ENCODE peak calls at places on chromosome 1, in six cellular contexts. H is cardiac muscle cell, C is fibroblast of pulmonary artery, T is SK-MEL-5, N is endothelial cell, Y is right cardiac atrium. M is an unnamed sample.

GRCh38 chr1:66685265-66685664 is 67.0 kb upstream of the DYNLT5 start:
- DNase-seq in N (no peak), C (no peak), Y (no peak), H (no peak), T (no peak), M (peak; percentile 43)

GRCh38 chr1:213014642-213015041 is 1.0 kb downstream of the ANGEL2 start:
- DNase-seq in C (peak; percentile 36), N (no peak), H (peak; percentile 45), Y (no peak), T (peak; percentile 4), M (no peak)

GRCh38 chr1:110508038-110508437 is 10.9 kb downstream of the KCNA10 start:
- DNase-seq in N (peak; percentile 18), T (no peak), H (peak; percentile 48), C (peak; percentile 14), Y (peak; percentile 59), M (no peak)

GRCh38 chr1:70061229-70061628 is 144.2 kb downstream of the LRRC40 start:
- DNase-seq in Y (no peak), H (no peak), N (no peak), T (no peak), C (no peak), M (no peak)

GRCh38 chr1:235702412-235702811 is 52.8 kb upstream of the GNG4 start:
- DNase-seq in T (no peak), N (no peak), H (no peak), C (no peak), Y (no peak), M (no peak)

GRCh38 chr1:201149400-201149799 is 4.9 kb downstream of the TMEM9 start:
- DNase-seq in Y (no peak), C (peak; percentile 55), T (peak; percentile 63), H (peak; percentile 49), N (no peak), M (no peak)

GRCh38 chr1:200037904-200038644 is 10.6 kb downstream of the NR5A2 start:
- DNase-seq in N (no peak), Y (no peak), C (no peak), H (no peak), T (no peak), M (no peak)

GRCh38 chr1:68120136-68120791 is 69.8 kb upstream of the DIRAS3 start:
- DNase-seq in H (peak; percentile 89), C (peak; percentile 90), T (peak; percentile 74), Y (no peak), N (peak; percentile 74), M (no peak)

GRCh38 chr1:34777519-34778321 is 3.3 kb upstream of the GJB3 start:
- DNase-seq in N (no peak), Y (no peak), T (no peak), H (no peak), C (no peak), M (no peak)

GRCh38 chr1:118947790-118948189 is 40.4 kb downstream of the TBX15 start:
- DNase-seq in N (no peak), T (peak; percentile 12), C (peak; percentile 46), H (peak; percentile 66), Y (no peak), M (no peak)

GRCh38 chr1:171220551-171221175 is 27.6 kb upstream of the FMO1 start:
- DNase-seq in Y (peak; percentile 19), H (peak; percentile 88), N (peak; percentile 50), T (no peak), C (peak; percentile 69), M (no peak)

GRCh38 chr1:155207578-155208405 is at the start of gene THBS3:
- DNase-seq in C (peak; percentile 46), N (no peak), T (no peak), H (peak; percentile 50), Y (peak; percentile 75), M (no peak)

GRCh38 chr1:58869638-58870297 is 85.9 kb upstream of the JUN start:
- DNase-seq in C (no peak), N (no peak), Y (no peak), H (no peak), T (no peak), M (no peak)

GRCh38 chr1:58704616-58705021 is 4.8 kb upstream of the MYSM1 start:
- DNase-seq in Y (no peak), N (no peak), T (no peak), H (no peak), C (no peak), M (no peak)

GRCh38 chr1:246497331-246497915 is 9.7 kb downstream of the SMYD3 start:
- DNase-seq in N (peak; percentile 26), Y (no peak), H (peak; percentile 83), C (peak; percentile 87), T (peak; percentile 81), M (no peak)

GRCh38 chr1:109906160-109906838 is 4.3 kb upstream of the CSF1 start:
- DNase-seq in H (no peak), T (no peak), N (no peak), Y (no peak), C (no peak), M (no peak)

GRCh38 chr1:66399888-66400529 is 133.9 kb upstream of the SGIP1 start:
- DNase-seq in T (no peak), Y (no peak), C (no peak), N (no peak), H (no peak), M (no peak)

GRCh38 chr1:20604678-20605077 is 15.8 kb downstream of the CDA start:
- DNase-seq in Y (no peak), N (no peak), H (no peak), C (no peak), T (no peak), M (no peak)

GRCh38 chr1:86018311-86018923 is 138.2 kb downstream of the COL24A1 start:
- DNase-seq in C (peak; percentile 39), N (peak; percentile 35), T (peak; percentile 55), H (peak; percentile 45), Y (no peak), M (no peak)

GRCh38 chr1:2322065-2322571 is 69.2 kb downstream of the MORN1 start:
- DNase-seq in H (peak; percentile 97), C (peak; percentile 91), T (no peak), N (no peak), Y (peak; percentile 88), M (peak; percentile 90)

GRCh38 chr1:4668738-4669700 is 14.6 kb downstream of the AJAP1 start:
- DNase-seq in Y (no peak), H (peak; percentile 44), C (no peak), N (no peak), T (no peak), M (no peak)

GRCh38 chr1:236451796-236452373 is 57.8 kb downstream of the EDARADD start:
- DNase-seq in C (peak; percentile 14), T (peak; percentile 68), N (peak; percentile 39), Y (no peak), H (peak; percentile 43), M (no peak)

GRCh38 chr1:12049625-12050024 is 13.5 kb upstream of the TNFRSF8 start:
- DNase-seq in H (no peak), Y (no peak), T (no peak), C (no peak), N (no peak), M (no peak)

GRCh38 chr1:180199018-180199417 is 31.0 kb upstream of the LHX4 start:
- DNase-seq in C (no peak), H (no peak), Y (no peak), T (no peak), N (no peak), M (no peak)

GRCh38 chr1:8006037-8006963 is 19.8 kb downstream of the ERRFI1 start:
- DNase-seq in H (no peak), Y (no peak), C (no peak), N (no peak), T (no peak), M (no peak)

GRCh38 chr1:84750110-84750509 is 59.8 kb upstream of the SSX2IP start:
- DNase-seq in Y (no peak), H (no peak), C (no peak), T (no peak), N (no peak), M (no peak)

GRCh38 chr1:233088613-233089012 is 138.2 kb downstream of the NTPCR start:
- DNase-seq in Y (no peak), N (no peak), T (no peak), C (no peak), H (no peak), M (no peak)

GRCh38 chr1:100441651-100442050 is 89.3 kb downstream of the CDC14A start:
- DNase-seq in C (no peak), H (no peak), T (no peak), Y (no peak), N (no peak), M (no peak)

GRCh38 chr1:192927496-192927895 is 118.7 kb downstream of the RGS2 start:
- DNase-seq in T (no peak), Y (no peak), C (no peak), N (no peak), H (no peak), M (no peak)

GRCh38 chr1:246728311-246728710 is 4.1 kb downstream of the SCCPDH start:
- DNase-seq in N (no peak), H (no peak), T (no peak), Y (no peak), C (no peak), M (no peak)

M was measured in breast epithelium.